ENCODE peak calls at places on chromosome 2, in ten cellular contexts. F is HCT116; X is stimulated activated CD4-positive, alpha-beta T cell treated with anti-CD3 and anti-CD28 coated beads, Interleukin-4, amount 100 ng/mL, for 4 hours; D is renal cortical epithelial cell; B is GM12865; M is EL; L is SW 1271; Z is stomach; V is NCI-H2029; J is D341Med. K is an unnamed sample.

GRCh38 chr2:27501042-27501441 is 4.4 kb downstream of the GCKR start:
- DNase-seq in L (no peak), M (no peak), X (no peak), B (no peak), F (no peak), J (no peak), Z (peak), D (no peak), V (peak), K (peak)

GRCh38 chr2:95308426-95308990 is 11.4 kb downstream of the KCNIP3 start:
- DNase-seq in L (no peak), V (no peak), J (no peak), F (no peak), B (no peak), D (no peak), M (no peak), X (no peak), Z (no peak), K (no peak)

GRCh38 chr2:220370764-220371163 is 743.3 kb downstream of the SLC4A3 start:
- DNase-seq in B (no peak), F (no peak), V (no peak), D (no peak), M (no peak), L (no peak), J (no peak), Z (no peak), X (no peak), K (no peak)

GRCh38 chr2:189115126-189115525 is 64.4 kb downstream of the COL5A2 start:
- DNase-seq in L (peak), M (no peak), D (peak), Z (no peak), J (no peak), B (no peak), V (no peak), F (peak), X (no peak), K (peak)

GRCh38 chr2:69755862-69756467 is 14.0 kb downstream of the ANXA4 start:
- DNase-seq in B (no peak), Z (no peak), F (peak), V (no peak), M (peak), J (no peak), X (no peak), D (peak), L (peak), K (peak)

GRCh38 chr2:38863061-38863695 is 12.6 kb downstream of the DHX57 start:
- DNase-seq in J (no peak), V (no peak), F (no peak), X (no peak), B (peak), D (peak), M (no peak), Z (no peak), L (no peak), K (no peak)

GRCh38 chr2:236180831-236181453 is 12.8 kb upstream of the GBX2 start:
- DNase-seq in M (peak), F (peak), J (no peak), V (peak), L (peak), D (peak), B (peak), Z (peak), X (peak), K (peak)

GRCh38 chr2:172972005-172972619 is 103.5 kb upstream of the MAP3K20 start:
- DNase-seq in F (peak), M (peak), L (peak), V (no peak), J (peak), B (peak), D (no peak), Z (peak), X (peak), K (peak)

GRCh38 chr2:237210297-237210696 is 124.6 kb downstream of the COPS8 start:
- DNase-seq in Z (no peak), J (no peak), M (no peak), L (no peak), X (no peak), V (no peak), D (no peak), B (no peak), F (no peak), K (no peak)

GRCh38 chr2:23409246-23409645 is 24.3 kb downstream of the KLHL29 start:
- DNase-seq in J (no peak), B (no peak), V (no peak), X (no peak), F (no peak), D (no peak), Z (no peak), M (no peak), L (no peak), K (no peak)

GRCh38 chr2:10566021-10566420 is 117.9 kb upstream of the ODC1 start:
- DNase-seq in M (peak), J (no peak), D (no peak), Z (no peak), V (no peak), X (no peak), B (no peak), F (no peak), L (no peak), K (peak)

GRCh38 chr2:11482473-11483031 is 16.6 kb upstream of the E2F6 start:
- DNase-seq in V (no peak), X (no peak), L (no peak), B (no peak), J (peak), Z (no peak), D (no peak), M (no peak), F (no peak), K (no peak)

GRCh38 chr2:180577567-180577966 is 402.8 kb upstream of the UBE2E3 start:
- DNase-seq in D (no peak), F (no peak), L (no peak), B (no peak), X (no peak), J (no peak), M (no peak), Z (no peak), V (peak), K (no peak)

GRCh38 chr2:219627105-219628100 is at the start of gene SLC4A3:
- DNase-seq in V (no peak), Z (peak), F (no peak), J (peak), M (peak), L (no peak), B (no peak), D (no peak), X (no peak), K (no peak)

GRCh38 chr2:237129625-237130263 is 44.1 kb downstream of the COPS8 start:
- DNase-seq in L (no peak), X (no peak), J (no peak), D (no peak), F (no peak), Z (no peak), V (no peak), B (no peak), M (no peak), K (no peak)

GRCh38 chr2:239600650-239601049 is 199.8 kb upstream of the HDAC4 start:
- DNase-seq in Z (no peak), X (no peak), J (peak), F (no peak), D (no peak), M (no peak), B (no peak), L (no peak), V (no peak), K (no peak)

GRCh38 chr2:224104668-224105386 is 65.7 kb upstream of the SERPINE2 start:
- DNase-seq in Z (no peak), F (peak), M (no peak), D (peak), X (no peak), L (no peak), V (no peak), B (no peak), J (no peak), K (no peak)

GRCh38 chr2:55092439-55092838 is 42.2 kb upstream of the RTN4 start:
- DNase-seq in M (no peak), L (no peak), Z (peak), B (no peak), V (no peak), D (no peak), J (no peak), X (no peak), F (no peak), K (no peak)

GRCh38 chr2:46184794-46185583 is 112.2 kb upstream of the EPAS1 start:
- DNase-seq in M (no peak), D (no peak), X (no peak), B (no peak), F (no peak), J (no peak), L (no peak), V (no peak), Z (no peak), K (no peak)

GRCh38 chr2:29920130-29920577 is 1.2 kb downstream of the ALK start:
- DNase-seq in Z (peak), L (no peak), M (peak), B (peak), D (peak), F (no peak), V (no peak), J (peak), X (peak), K (peak)

GRCh38 chr2:38750011-38750792 is 959 bp downstream of the SRSF7 start:
- DNase-seq in V (peak), M (no peak), J (peak), L (peak), Z (peak), X (peak), F (no peak), B (peak), D (no peak), K (peak)

GRCh38 chr2:230758566-230759480 is 46.2 kb downstream of the CAB39 start:
- DNase-seq in F (no peak), M (peak), Z (no peak), X (no peak), J (no peak), D (peak), V (no peak), B (no peak), L (peak), K (peak)

GRCh38 chr2:128563348-128563687 is 244.7 kb upstream of the HS6ST1 start:
- DNase-seq in X (no peak), J (no peak), V (no peak), Z (no peak), B (no peak), L (no peak), M (peak), F (no peak), D (peak), K (no peak)

GRCh38 chr2:36650031-36650430 is 46.5 kb upstream of the VIT start:
- DNase-seq in X (no peak), M (peak), Z (no peak), V (peak), L (peak), D (peak), B (peak), F (peak), J (no peak), K (peak)

GRCh38 chr2:11998218-11998617 is 251.8 kb downstream of the LPIN1 start:
- DNase-seq in Z (no peak), X (no peak), B (peak), J (no peak), V (no peak), F (no peak), L (no peak), D (no peak), M (peak), K (peak)

GRCh38 chr2:45984896-45985488 is 312.2 kb upstream of the EPAS1 start:
- DNase-seq in B (peak), D (no peak), L (no peak), V (no peak), X (no peak), F (no peak), Z (no peak), M (no peak), J (no peak), K (no peak)

GRCh38 chr2:11562476-11562875 is 28.6 kb downstream of the GREB1 start:
- DNase-seq in F (no peak), J (no peak), B (no peak), Z (no peak), V (no peak), M (no peak), L (no peak), X (no peak), D (no peak), K (no peak)

GRCh38 chr2:241636182-241636982 is 576 bp downstream of the THAP4 start:
- DNase-seq in D (no peak), X (peak), F (no peak), J (peak), L (no peak), Z (peak), M (peak), B (peak), V (no peak), K (peak)

GRCh38 chr2:16059393-16060016 is 119.2 kb downstream of the MYCN start:
- DNase-seq in M (no peak), X (no peak), D (no peak), J (no peak), B (no peak), Z (no peak), F (no peak), L (no peak), V (no peak), K (no peak)

GRCh38 chr2:72208225-72208624 is 60.6 kb upstream of the CYP26B1 start:
- DNase-seq in J (no peak), M (no peak), B (no peak), D (no peak), F (no peak), Z (no peak), V (no peak), L (no peak), X (no peak), K (no peak)

GRCh38 chr2:182668671-182669070 is 47.4 kb upstream of the DNAJC10 start:
- DNase-seq in J (no peak), V (peak), L (no peak), B (no peak), X (no peak), D (peak), F (no peak), M (no peak), Z (no peak), K (peak)

GRCh38 chr2:24825883-24826800 is 32.9 kb downstream of the CENPO start:
- DNase-seq in D (no peak), X (no peak), B (no peak), M (peak), J (peak), F (no peak), Z (peak), V (no peak), L (no peak), K (no peak)

GRCh38 chr2:111975819-111976218 is 77.4 kb downstream of the MERTK start:
- DNase-seq in Z (no peak), D (peak), X (no peak), B (no peak), L (no peak), V (no peak), M (no peak), F (no peak), J (no peak), K (no peak)

GRCh38 chr2:191947235-191947634 is 100.3 kb upstream of the CAVIN2 start:
- DNase-seq in F (no peak), X (no peak), L (no peak), M (no peak), J (no peak), B (no peak), V (no peak), Z (no peak), D (no peak), K (no peak)

GRCh38 chr2:226837787-226838603 is 2.1 kb downstream of the RHBDD1 start:
- DNase-seq in D (no peak), J (no peak), M (no peak), F (no peak), Z (no peak), L (no peak), X (no peak), V (no peak), B (no peak), K (no peak)

K was measured in myocyte.